ENCODE peak calls at places on chromosomes 7 and 10, in ten cellular contexts. One of them, this sample, is unnamed.

GRCh38 chr7:135349746-135350145 is 116.1 kb downstream of the STRA8 start:
- DNase-seq in astrocyte of the spinal cord: peak
- DNase-seq in HFFc6: peak
- DNase-seq in thoracic aorta: no peak
- DNase-seq in CD8-positive, alpha-beta memory T cell: no peak
- DNase-seq in BJ: no peak
- DNase-seq in NCI-H1105: no peak
- DNase-seq in tibial nerve: no peak
- DNase-seq in RWPE1: no peak
- DNase-seq in Calu3: no peak
- DNase-seq in this sample: no peak

GRCh38 chr7:133742709-133743538 is 384.2 kb upstream of the LRGUK start:
- DNase-seq in CD8-positive, alpha-beta memory T cell: no peak
- DNase-seq in astrocyte of the spinal cord: peak
- DNase-seq in NCI-H1105: no peak
- DNase-seq in BJ: no peak
- DNase-seq in RWPE1: peak
- DNase-seq in HFFc6: peak
- DNase-seq in tibial nerve: peak
- DNase-seq in thoracic aorta: no peak
- DNase-seq in Calu3: peak
- DNase-seq in this sample: no peak

GRCh38 chr7:151804756-151805503 is 72.0 kb downstream of the PRKAG2 start:
- DNase-seq in NCI-H1105: no peak
- DNase-seq in Calu3: no peak
- DNase-seq in thoracic aorta: no peak
- DNase-seq in tibial nerve: no peak
- DNase-seq in astrocyte of the spinal cord: no peak
- DNase-seq in BJ: no peak
- DNase-seq in CD8-positive, alpha-beta memory T cell: no peak
- DNase-seq in HFFc6: no peak
- DNase-seq in RWPE1: no peak
- DNase-seq in this sample: no peak

GRCh38 chr10:125003146-125003900 is 61.4 kb downstream of the ZRANB1 start:
- DNase-seq in Calu3: no peak
- DNase-seq in CD8-positive, alpha-beta memory T cell: no peak
- DNase-seq in astrocyte of the spinal cord: no peak
- DNase-seq in thoracic aorta: no peak
- DNase-seq in BJ: no peak
- DNase-seq in NCI-H1105: no peak
- DNase-seq in HFFc6: no peak
- DNase-seq in RWPE1: no peak
- DNase-seq in tibial nerve: no peak
- DNase-seq in this sample: no peak

GRCh38 chr7:139798221-139798620 is 20.4 kb upstream of the HIPK2 start:
- DNase-seq in thoracic aorta: no peak
- DNase-seq in NCI-H1105: no peak
- DNase-seq in HFFc6: no peak
- DNase-seq in RWPE1: no peak
- DNase-seq in Calu3: no peak
- DNase-seq in astrocyte of the spinal cord: no peak
- DNase-seq in tibial nerve: no peak
- DNase-seq in CD8-positive, alpha-beta memory T cell: no peak
- DNase-seq in BJ: no peak
- DNase-seq in this sample: peak

GRCh38 chr7:1142051-1142635 is 17.9 kb downstream of the ZFAND2A start:
- DNase-seq in HFFc6: no peak
- DNase-seq in BJ: no peak
- DNase-seq in tibial nerve: no peak
- DNase-seq in CD8-positive, alpha-beta memory T cell: no peak
- DNase-seq in NCI-H1105: no peak
- DNase-seq in astrocyte of the spinal cord: no peak
- DNase-seq in thoracic aorta: no peak
- DNase-seq in Calu3: no peak
- DNase-seq in RWPE1: no peak
- DNase-seq in this sample: no peak

GRCh38 chr7:159151231-159151630 is 6.6 kb upstream of the VIPR2 start:
- DNase-seq in BJ: no peak
- DNase-seq in thoracic aorta: no peak
- DNase-seq in Calu3: no peak
- DNase-seq in astrocyte of the spinal cord: no peak
- DNase-seq in tibial nerve: no peak
- DNase-seq in NCI-H1105: no peak
- DNase-seq in HFFc6: no peak
- DNase-seq in CD8-positive, alpha-beta memory T cell: no peak
- DNase-seq in RWPE1: no peak
- DNase-seq in this sample: no peak

GRCh38 chr10:126166797-126167196 is 221.5 kb downstream of the ADAM12 start:
- DNase-seq in RWPE1: no peak
- DNase-seq in NCI-H1105: no peak
- DNase-seq in HFFc6: no peak
- DNase-seq in Calu3: no peak
- DNase-seq in BJ: no peak
- DNase-seq in tibial nerve: no peak
- DNase-seq in astrocyte of the spinal cord: no peak
- DNase-seq in thoracic aorta: no peak
- DNase-seq in CD8-positive, alpha-beta memory T cell: no peak
- DNase-seq in this sample: no peak

GRCh38 chr10:17616403-17617030 is 657 bp downstream of the HACD1 start:
- DNase-seq in thoracic aorta: peak
- DNase-seq in HFFc6: peak
- DNase-seq in CD8-positive, alpha-beta memory T cell: no peak
- DNase-seq in tibial nerve: peak
- DNase-seq in NCI-H1105: no peak
- DNase-seq in astrocyte of the spinal cord: peak
- DNase-seq in RWPE1: peak
- DNase-seq in Calu3: peak
- DNase-seq in BJ: no peak
- DNase-seq in this sample: no peak

GRCh38 chr10:108249940-108250339 is 1085.4 kb upstream of the SORCS1 start:
- DNase-seq in CD8-positive, alpha-beta memory T cell: no peak
- DNase-seq in Calu3: no peak
- DNase-seq in NCI-H1105: no peak
- DNase-seq in HFFc6: no peak
- DNase-seq in tibial nerve: no peak
- DNase-seq in thoracic aorta: no peak
- DNase-seq in astrocyte of the spinal cord: no peak
- DNase-seq in RWPE1: no peak
- DNase-seq in BJ: no peak
- DNase-seq in this sample: no peak

GRCh38 chr10:65090991-65091390 is 1569.8 kb downstream of the REEP3 start:
- DNase-seq in thoracic aorta: no peak
- DNase-seq in HFFc6: no peak
- DNase-seq in astrocyte of the spinal cord: no peak
- DNase-seq in tibial nerve: no peak
- DNase-seq in NCI-H1105: no peak
- DNase-seq in Calu3: no peak
- DNase-seq in RWPE1: no peak
- DNase-seq in BJ: no peak
- DNase-seq in CD8-positive, alpha-beta memory T cell: no peak
- DNase-seq in this sample: no peak

GRCh38 chr10:25493122-25493893 is 318.5 kb downstream of the GPR158 start:
- DNase-seq in BJ: no peak
- DNase-seq in thoracic aorta: no peak
- DNase-seq in HFFc6: no peak
- DNase-seq in NCI-H1105: no peak
- DNase-seq in CD8-positive, alpha-beta memory T cell: no peak
- DNase-seq in astrocyte of the spinal cord: peak
- DNase-seq in tibial nerve: no peak
- DNase-seq in RWPE1: peak
- DNase-seq in Calu3: peak
- DNase-seq in this sample: peak

GRCh38 chr10:19782430-19783089 is 33.7 kb upstream of the PLXDC2 start:
- DNase-seq in astrocyte of the spinal cord: no peak
- DNase-seq in Calu3: no peak
- DNase-seq in tibial nerve: no peak
- DNase-seq in thoracic aorta: no peak
- DNase-seq in HFFc6: no peak
- DNase-seq in NCI-H1105: no peak
- DNase-seq in CD8-positive, alpha-beta memory T cell: no peak
- DNase-seq in RWPE1: no peak
- DNase-seq in BJ: no peak
- DNase-seq in this sample: no peak

GRCh38 chr7:93228302-93228701 is 2.0 kb upstream of the HEPACAM2 start:
- DNase-seq in RWPE1: peak
- DNase-seq in CD8-positive, alpha-beta memory T cell: no peak
- DNase-seq in HFFc6: peak
- DNase-seq in BJ: no peak
- DNase-seq in NCI-H1105: peak
- DNase-seq in tibial nerve: no peak
- DNase-seq in Calu3: peak
- DNase-seq in thoracic aorta: no peak
- DNase-seq in astrocyte of the spinal cord: peak
- DNase-seq in this sample: no peak

GRCh38 chr7:135467207-135467711 is 42.6 kb downstream of the CNOT4 start:
- DNase-seq in BJ: no peak
- DNase-seq in CD8-positive, alpha-beta memory T cell: no peak
- DNase-seq in tibial nerve: no peak
- DNase-seq in astrocyte of the spinal cord: no peak
- DNase-seq in HFFc6: no peak
- DNase-seq in thoracic aorta: no peak
- DNase-seq in NCI-H1105: no peak
- DNase-seq in Calu3: peak
- DNase-seq in RWPE1: no peak
- DNase-seq in this sample: no peak

This sample was measured in epithelial cell of prostate.